ENCODE peak calls at places on chromosomes 5 and 9, in nine cellular contexts. R is glomerular endothelial cell; M is NCI-H2081 treated with DMSO at 0.1 percent for 48 hours; K is activated CD4-positive, alpha-beta T cell treated with anti-CD3 and anti-CD28 coated beads, Interleukin-2, amount 10 ng/mL, durations not matched to agents 24 days and 14 days; J is Right ventricle myocardium superior; P is NCI-H345; B is stimulated activated CD4-positive, alpha-beta T cell treated with anti-CD3 and anti-CD28 coated beads, Interleukin-12 subunit alpha, Interleukin-12 subunit beta, amount 100 ng/mL, for 24 hours; U is AG10803; Y is cardiac septum. D is an unnamed sample.

GRCh38 chr9:37197158-37198033 is 77.0 kb downstream of the ZCCHC7 start:
- DNase-seq in R (peak), M (no peak), K (no peak), J (no peak), P (no peak), B (no peak), U (no peak), Y (no peak), D (peak)

GRCh38 chr9:109468927-109469326 is 29.2 kb downstream of the PTPN3 start:
- DNase-seq in R (no peak), M (no peak), K (no peak), J (no peak), P (no peak), B (no peak), U (no peak), Y (no peak), D (no peak)

GRCh38 chr5:1171340-1171941 is 30.0 kb upstream of the SLC6A19 start:
- DNase-seq in R (no peak), M (no peak), K (no peak), J (peak), P (no peak), B (no peak), U (peak), Y (no peak), D (peak)

GRCh38 chr9:108125541-108125940 is 636.0 kb upstream of the KLF4 start:
- DNase-seq in R (no peak), M (no peak), K (no peak), J (no peak), P (no peak), B (no peak), U (no peak), Y (no peak), D (no peak)

GRCh38 chr9:106962105-106962504 is 99.1 kb downstream of the ZNF462 start:
- DNase-seq in R (no peak), M (no peak), K (no peak), J (no peak), P (no peak), B (no peak), U (no peak), Y (no peak), D (no peak)

GRCh38 chr9:126642839-126643238 is 29.1 kb downstream of the LMX1B start:
- DNase-seq in R (no peak), M (no peak), K (no peak), J (no peak), P (no peak), B (no peak), U (no peak), Y (no peak), D (no peak)

GRCh38 chr5:104179057-104179456 is 616.5 kb upstream of the NUDT12 start:
- DNase-seq in R (no peak), M (no peak), K (peak), J (no peak), P (no peak), B (no peak), U (peak), Y (no peak), D (peak)

GRCh38 chr5:172445866-172446265 is 8.5 kb downstream of the SH3PXD2B start:
- DNase-seq in R (no peak), M (no peak), K (no peak), J (no peak), P (no peak), B (no peak), U (no peak), Y (peak), D (no peak)

GRCh38 chr5:6773342-6774035 is 60.3 kb downstream of the TENT4A start:
- DNase-seq in R (no peak), M (peak), K (no peak), J (no peak), P (peak), B (no peak), U (no peak), Y (no peak), D (no peak)

GRCh38 chr9:84829997-84830696 is 160.6 kb downstream of the NTRK2 start:
- DNase-seq in R (no peak), M (no peak), K (no peak), J (no peak), P (no peak), B (no peak), U (no peak), Y (no peak), D (no peak)